ENCODE peak calls at places on chromosomes 12 and 14, in six cellular contexts. C is transverse colon, O is spleen, L is Caco-2, D is keratinocyte, S is thoracic aorta. U is an unnamed sample. For H3K4me1, the result is how much of the 10 kb centered on the place peaks cover.

GRCh38 chr12:65495233-65495632 is 216.8 kb downstream of the MSRB3 start:
- DNase-seq in S (no peak), C (no peak), O (no peak), D (peak), L (no peak), U (no peak)

GRCh38 chr12:52380271-52380694 is 5.2 kb downstream of the KRT84 start:
- DNase-seq in D (no peak), L (peak), O (no peak), C (peak), S (no peak), U (peak)

GRCh38 chr14:20624495-20625070 is 16.9 kb downstream of the OR6S1 start:
- DNase-seq in L (no peak), S (no peak), C (peak), O (peak), D (no peak), U (peak)

GRCh38 chr12:75960086-75960910 is 71.3 kb downstream of the PHLDA1 start:
- DNase-seq in C (peak), L (peak), O (no peak), S (no peak), D (no peak), U (peak)

GRCh38 chr14:92549853-92550244 is 36.3 kb downstream of the RIN3 start:
- DNase-seq in D (no peak), C (no peak), S (peak), O (no peak), L (no peak), U (no peak)

GRCh38 chr12:103569278-103569677 is 17.8 kb upstream of the STAB2 start:
- DNase-seq in C (no peak), L (no peak), D (no peak), O (no peak), S (no peak), U (no peak)

GRCh38 chr12:12901158-12901791 is 9.9 kb downstream of the GPRC5A start:
- DNase-seq in S (peak), O (no peak), D (peak), C (peak), L (no peak), U (peak)

GRCh38 chr12:25283006-25283405 is 32.3 kb upstream of the KRAS start:
- DNase-seq in C (no peak), O (no peak), S (no peak), L (no peak), D (no peak), U (no peak)

GRCh38 chr12:12017135-12017581 is 53.6 kb upstream of the BCL2L14 start:
- DNase-seq in O (no peak), S (no peak), C (no peak), L (no peak), D (no peak), U (peak)

GRCh38 chr14:52351191-52351560 is 37.1 kb downstream of the PTGER2 start:
- DNase-seq in L (no peak), C (no peak), O (no peak), D (no peak), S (no peak), U (no peak)

GRCh38 chr12:101608301-101609133 is 13.7 kb downstream of the MYBPC1 start:
- DNase-seq in S (no peak), C (peak), L (peak), D (no peak), O (no peak), U (peak)

GRCh38 chr14:95340201-95340697 is 20.5 kb upstream of the CLMN start:
- DNase-seq in D (no peak), L (no peak), S (no peak), O (no peak), C (peak), U (no peak)

GRCh38 chr12:29427964-29428363 is 47.0 kb upstream of the ERGIC2 start:
- DNase-seq in L (peak), C (no peak), O (no peak), S (no peak), D (no peak), U (no peak)

GRCh38 chr12:70154960-70155589 is 88.2 kb upstream of the CNOT2 start:
- DNase-seq in D (no peak), C (no peak), S (no peak), L (no peak), O (no peak), U (no peak)

GRCh38 chr12:1104088-1104800 is 113.2 kb downstream of the ERC1 start:
- DNase-seq in C (no peak), D (no peak), L (no peak), O (no peak), S (no peak), U (no peak)

GRCh38 chr12:124177951-124178316 is 117.0 kb upstream of the RFLNA start:
- DNase-seq in C (no peak), O (no peak), D (no peak), L (no peak), S (no peak), U (no peak)

GRCh38 chr14:84998216-84998615 is 531.7 kb upstream of the FLRT2 start:
- DNase-seq in O (no peak), C (no peak), S (no peak), L (no peak), D (no peak), U (no peak)

GRCh38 chr14:79584679-79585078 is 626.6 kb downstream of the DIO2 start:
- DNase-seq in O (no peak), C (no peak), D (peak), L (no peak), S (no peak), U (no peak)

GRCh38 chr12:43696154-43696553 is 62.4 kb downstream of the PUS7L start:
- DNase-seq in L (no peak), C (no peak), D (no peak), S (no peak), O (no peak), U (no peak)

GRCh38 chr12:129028824-129029223 is 175.5 kb downstream of the GLT1D1 start:
- DNase-seq in S (no peak), O (no peak), L (no peak), D (no peak), C (no peak), U (no peak)

GRCh38 chr14:80077262-80077661 is 134.0 kb downstream of the DIO2 start:
- DNase-seq in S (no peak), O (no peak), L (no peak), C (no peak), D (no peak), U (no peak)

GRCh38 chr14:76056128-76056527 is 70.6 kb downstream of the IFT43 start:
- DNase-seq in O (no peak), C (no peak), L (peak), S (no peak), D (no peak), U (no peak)
- TF ChIP-seq CTCF in O (no peak), C (no peak), L (peak), S (no peak), D (peak), U (peak)

GRCh38 chr12:7093892-7094291 is 1.6 kb upstream of the C1R start:
- DNase-seq in D (no peak), L (no peak), O (no peak), S (no peak), C (no peak), U (no peak)
- H3K4me1 ChIP-seq in D (under half), L (under half), O (under half), S (under half), C (under half), U (under half)

DNA sequence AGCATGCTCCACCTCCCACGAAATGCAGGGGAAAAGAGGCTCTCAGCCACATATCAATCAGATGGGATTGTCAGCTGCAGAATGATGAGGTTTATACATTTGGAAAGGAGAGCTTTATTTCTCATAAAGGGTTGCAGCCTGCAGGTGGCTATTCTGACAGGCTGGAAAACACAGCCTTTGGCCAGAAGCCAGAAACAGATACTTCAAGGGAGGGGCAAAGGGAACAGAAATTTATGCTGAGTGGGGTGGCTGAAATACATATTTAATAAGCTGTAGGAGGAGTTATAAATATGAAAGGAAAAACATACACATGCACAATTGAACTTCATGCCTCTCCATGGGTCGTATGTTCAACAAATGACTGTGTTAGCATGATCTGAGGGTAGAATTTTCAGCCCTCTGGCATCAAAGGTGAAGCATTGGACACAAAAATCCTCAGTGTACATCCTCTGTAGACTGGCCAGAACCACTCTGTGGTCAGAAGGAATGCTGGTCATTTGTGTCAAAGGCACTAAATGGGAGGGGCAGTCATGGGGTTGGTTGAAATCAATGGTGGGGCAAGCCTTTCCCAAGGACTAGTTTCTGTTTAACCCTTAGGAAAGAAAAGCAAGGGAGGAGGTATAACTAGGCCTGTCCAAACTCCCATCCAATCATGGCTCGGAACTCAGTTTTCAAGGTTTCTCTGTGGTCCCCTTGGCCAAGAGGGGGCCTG is 62.4 kb downstream of the TMX1 start:
- DNase-seq in L (no peak), S (no peak), D (no peak), O (no peak), C (no peak), U (peak)
- TF ChIP-seq CTCF in L (no peak), S (no peak), D (no peak), O (no peak), C (no peak), U (no peak)

GRCh38 chr12:67804168-67804567 is 155.6 kb downstream of the DYRK2 start:
- DNase-seq in D (no peak), L (no peak), O (no peak), C (no peak), S (no peak), U (no peak)

GRCh38 chr12:67802723-67803122 is 154.2 kb downstream of the DYRK2 start:
- DNase-seq in S (no peak), D (no peak), O (no peak), L (no peak), C (no peak), U (no peak)

GRCh38 chr12:67798763-67799162 is 150.2 kb downstream of the DYRK2 start:
- DNase-seq in L (no peak), O (no peak), D (no peak), C (no peak), S (no peak), U (no peak)

GRCh38 chr12:67807808-67808207 is 159.3 kb downstream of the DYRK2 start:
- DNase-seq in D (no peak), L (no peak), O (no peak), S (no peak), C (no peak), U (no peak)

GRCh38 chr12:67803450-67804034 is 155.0 kb downstream of the DYRK2 start:
- DNase-seq in O (no peak), S (no peak), L (no peak), C (no peak), D (no peak), U (no peak)
- H3K4me1 ChIP-seq in O (under half), S (under half), L (under half), C (under half), D (under half), U (under half)

GRCh38 chr12:93943766-93944165 is 204.6 kb upstream of the PLXNC1 start:
- DNase-seq in S (no peak), O (no peak), L (no peak), C (no peak), D (no peak), U (no peak)
- TF ChIP-seq CTCF in S (no peak), O (no peak), L (no peak), C (no peak), D (no peak), U (no peak)